ENCODE peak calls at places on chromosomes 1 and 21, in seven cellular contexts. Y, D, F, U, N, I and Q are unnamed samples.

GRCh38 chr1:31672988-31673387 is 28.3 kb upstream of the PEF1 start:
- DNase-seq in U (no peak), I (no peak), Y (no peak), D (no peak), N (no peak), F (no peak), Q (no peak)

GRCh38 chr1:111515291-111516007 is 12.0 kb upstream of the ADORA3 start:
- DNase-seq in Y (peak; percentile 54), F (no peak), D (no peak), U (peak; percentile 34), N (no peak), I (no peak), Q (no peak)

GRCh38 chr1:24074817-24075725 is 36.9 kb downstream of the MYOM3 start:
- DNase-seq in Y (no peak), F (no peak), U (no peak), D (no peak), N (no peak), I (no peak), Q (no peak)

GRCh38 chr1:117894078-117894477 is 35.3 kb downstream of the GDAP2 start:
- DNase-seq in F (no peak), U (no peak), Y (peak; percentile 15), I (peak; percentile 38), D (peak; percentile 21), N (no peak), Q (no peak)

GRCh38 chr1:28800324-28800723 is 11.6 kb upstream of the OPRD1 start:
- DNase-seq in I (no peak), N (no peak), D (no peak), U (no peak), Y (no peak), F (no peak), Q (no peak)

GRCh38 chr1:171583581-171584194 is 38.4 kb upstream of the MYOCOS start:
- DNase-seq in F (no peak), I (no peak), U (no peak), N (no peak), D (no peak), Y (peak; percentile 8), Q (no peak)

GRCh38 chr1:39089811-39090519 is 63.8 kb downstream of the NDUFS5 start:
- DNase-seq in N (no peak), I (no peak), Y (no peak), U (no peak), F (peak; percentile 32), D (no peak), Q (no peak)

GRCh38 chr1:113226118-113226517 is 153.1 kb downstream of the LRIG2 start:
- DNase-seq in U (no peak), D (no peak), Y (no peak), I (no peak), N (no peak), F (no peak), Q (no peak)

GRCh38 chr1:20376880-20377494 is 86.3 kb downstream of the VWA5B1 start:
- DNase-seq in U (peak; percentile 83), I (peak; percentile 43), N (peak; percentile 41), Y (peak; percentile 35), D (peak; percentile 63), F (peak; percentile 45), Q (peak; percentile 61)

GRCh38 chr1:198699167-198700015 is 60.6 kb downstream of the PTPRC start:
- DNase-seq in I (peak; percentile 82), U (peak; percentile 77), Y (peak; percentile 28), D (peak; percentile 72), F (peak; percentile 48), N (no peak), Q (peak; percentile 44)

GRCh38 chr21:44366586-44367211 is 13.3 kb downstream of the TRPM2 start:
- DNase-seq in D (no peak), Y (no peak), F (no peak), U (peak; percentile 18), I (no peak), N (no peak), Q (no peak)

GRCh38 chr1:45721207-45721606 is 29.2 kb downstream of the IPP start:
- DNase-seq in N (no peak), U (no peak), D (peak; percentile 19), Y (peak; percentile 61), F (peak; percentile 58), I (peak; percentile 89), Q (no peak)

GRCh38 chr1:236774926-236775325 is 20.2 kb upstream of the MTR start:
- DNase-seq in F (peak; percentile 22), I (peak; percentile 61), N (no peak), U (no peak), D (peak; percentile 71), Y (peak; percentile 15), Q (no peak)

GRCh38 chr1:13829152-13829769 is 129.3 kb downstream of the PRDM2 start:
- DNase-seq in Y (no peak), N (no peak), D (no peak), F (no peak), U (no peak), I (peak; percentile 25), Q (no peak)

GRCh38 chr1:97832490-97832889 is 88.3 kb downstream of the DPYD start:
- DNase-seq in N (no peak), F (no peak), I (no peak), D (no peak), Y (no peak), U (no peak), Q (no peak)

GRCh38 chr21:35819134-35819533 is 241.2 kb downstream of the SETD4 start:
- DNase-seq in F (no peak), U (no peak), I (no peak), D (no peak), N (no peak), Y (no peak), Q (no peak)

GRCh38 chr1:27598902-27599528 is 4.9 kb downstream of the AHDC1 start:
- DNase-seq in F (peak; percentile 93), D (peak; percentile 86), N (no peak), U (no peak), I (no peak), Y (peak; percentile 77), Q (no peak)

GRCh38 chr1:82094136-82094535 is 293.4 kb downstream of the ADGRL2 start:
- DNase-seq in Y (no peak), U (no peak), N (no peak), F (no peak), I (no peak), D (no peak), Q (no peak)

GRCh38 chr1:82086739-82087138 is 286.0 kb downstream of the ADGRL2 start:
- DNase-seq in D (peak; percentile 19), Y (no peak), I (peak; percentile 23), N (no peak), U (no peak), F (peak; percentile 21), Q (no peak)

GRCh38 chr1:82090104-82090503 is 289.4 kb downstream of the ADGRL2 start:
- DNase-seq in Y (no peak), N (no peak), I (no peak), F (peak; percentile 9), D (no peak), U (no peak), Q (no peak)

GRCh38 chr1:82091274-82091673 is 290.5 kb downstream of the ADGRL2 start:
- DNase-seq in I (no peak), F (no peak), Y (no peak), D (no peak), U (no peak), N (no peak), Q (no peak)

DNA sequence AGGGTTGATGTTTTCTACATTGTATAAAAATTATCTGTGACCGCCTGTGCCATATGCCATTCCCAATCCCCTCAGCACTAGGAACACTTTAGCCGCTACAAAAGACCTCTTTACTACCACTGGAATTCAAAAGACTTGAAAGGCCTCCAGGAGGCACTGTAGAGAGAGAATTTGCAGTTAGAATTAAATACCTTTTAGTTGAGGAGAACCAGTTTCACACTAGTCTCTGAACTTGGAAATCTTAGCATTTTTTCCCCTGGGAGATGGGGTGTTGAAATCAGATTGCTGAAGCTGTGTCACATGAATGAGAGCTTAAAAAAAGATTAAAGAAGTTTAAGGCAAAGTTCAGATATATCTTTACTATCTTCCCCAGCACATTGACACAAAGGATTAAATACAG is 291.0 kb downstream of the ADGRL2 start:
- DNase-seq in Y (no peak), U (no peak), D (peak; percentile 52), F (peak; percentile 21), I (peak; percentile 14), N (no peak), Q (no peak)
- H2BK5ac ChIP-seq in Y (no peak overlapping the region), U (no peak overlapping the region), D (no peak overlapping the region), F (no peak overlapping the region), I (no peak overlapping the region), N (no peak overlapping the region), Q (no peak overlapping the region)

GRCh38 chr21:38367646-38368045 is 110.9 kb downstream of the KCNJ15 start:
- DNase-seq in D (no peak), Y (no peak), I (no peak), U (no peak), N (no peak), F (no peak), Q (no peak)

GRCh38 chr21:38359835-38360234 is 103.0 kb downstream of the KCNJ15 start:
- DNase-seq in D (no peak), N (no peak), I (no peak), U (no peak), Y (no peak), F (no peak), Q (no peak)

GRCh38 chr21:38365521-38365920 is 108.7 kb downstream of the KCNJ15 start:
- DNase-seq in I (no peak), U (no peak), D (no peak), F (no peak), Y (no peak), N (no peak), Q (no peak)

GRCh38 chr21:38361324-38361723 is 104.5 kb downstream of the KCNJ15 start:
- DNase-seq in I (no peak), N (no peak), Y (no peak), F (no peak), U (no peak), D (no peak), Q (no peak)

GRCh38 chr21:38363684-38364083 is 106.9 kb downstream of the KCNJ15 start:
- DNase-seq in U (no peak), N (no peak), Y (no peak), F (no peak), I (no peak), D (no peak), Q (no peak)
- H2BK5ac ChIP-seq in U (no peak overlapping the region), N (no peak overlapping the region), Y (no peak overlapping the region), F (no peak overlapping the region), I (no peak overlapping the region), D (no peak overlapping the region), Q (no peak overlapping the region)

GRCh38 chr1:37657620-37658412 is 23.1 kb upstream of the RSPO1 start:
- DNase-seq in Y (no peak), F (no peak), U (no peak), I (no peak), N (no peak), D (no peak), Q (no peak)
- H2BK5ac ChIP-seq in Y (no peak overlapping the region), F (no peak overlapping the region), U (no peak overlapping the region), I (no peak overlapping the region), N (no peak overlapping the region), D (no peak overlapping the region), Q (peak overlapping the region; percentile 76)

GRCh38 chr1:15736035-15736665 is at the start of gene SLC25A34:
- DNase-seq in U (no peak), F (no peak), D (no peak), I (peak; percentile 63), Y (no peak), N (no peak), Q (no peak)
- H2BK5ac ChIP-seq in U (no peak within 1 kb of the TSS), F (no peak within 1 kb of the TSS), D (no peak within 1 kb of the TSS), I (peak within 1 kb of the TSS; percentile 3), Y (no peak within 1 kb of the TSS), N (peak within 1 kb of the TSS; percentile 35), Q (peak within 1 kb of the TSS; percentile 87)